ENCODE peak calls at places on chromosomes 7 and 10, in ten cellular contexts. H, A, O, Z, P, N, Q, K, R and I are unnamed samples.

GRCh38 chr7:46754135-46754730 is 827.7 kb downstream of the TNS3 start:
- DNase-seq in O (no peak), K (no peak), Z (no peak), P (no peak), H (no peak), N (no peak), Q (no peak), A (no peak), R (no peak), I (peak; percentile 89)

GRCh38 chr10:79014796-79015195 is 54.0 kb upstream of the ZMIZ1 start:
- DNase-seq in H (peak; percentile 51), O (no peak), N (no peak), R (peak; percentile 50), A (no peak), Q (no peak), P (no peak), Z (no peak), K (no peak), I (no peak)

GRCh38 chr10:132405463-132405991 is 8.5 kb downstream of the PWWP2B start:
- DNase-seq in P (no peak), K (no peak), R (no peak), Z (no peak), O (no peak), A (no peak), Q (no peak), N (no peak), H (no peak), I (no peak)

GRCh38 chr7:5429253-5429856 is 5.7 kb upstream of the TNRC18 start:
- DNase-seq in O (no peak), R (no peak), P (no peak), K (no peak), N (peak; percentile 55), Q (no peak), Z (peak; percentile 86), A (peak; percentile 63), H (peak; percentile 50), I (peak; percentile 50)

GRCh38 chr10:51502124-51502523 is 197.3 kb downstream of the CSTF2T start:
- DNase-seq in Z (no peak), K (no peak), H (no peak), A (no peak), N (no peak), O (no peak), R (no peak), P (no peak), Q (no peak), I (no peak)

GRCh38 chr7:98802088-98802780 is 67.6 kb downstream of the TMEM130 start:
- DNase-seq in A (peak; percentile 23), H (peak; percentile 45), Z (peak; percentile 88), R (peak; percentile 26), P (no peak), N (peak; percentile 30), O (no peak), K (peak; percentile 40), Q (peak; percentile 88), I (peak; percentile 79)

GRCh38 chr7:144835166-144835611 is 664 bp downstream of the TPK1 start:
- DNase-seq in K (peak; percentile 66), Z (peak; percentile 42), N (peak; percentile 47), Q (peak; percentile 68), O (peak; percentile 57), P (peak; percentile 41), R (peak; percentile 75), H (peak; percentile 51), A (no peak), I (peak; percentile 52)

GRCh38 chr7:129401228-129401967 is 32.8 kb upstream of the STRIP2 start:
- DNase-seq in P (no peak), H (no peak), Z (peak; percentile 9), O (no peak), Q (no peak), R (no peak), K (no peak), A (no peak), N (no peak), I (no peak)

GRCh38 chr10:3495281-3495680 is 289.7 kb downstream of the KLF6 start:
- DNase-seq in K (no peak), O (no peak), A (no peak), R (no peak), Z (no peak), H (no peak), Q (no peak), N (no peak), P (no peak), I (no peak)